ENCODE peak calls at places on chromosomes 1 and 21, in ten cellular contexts. P is fibroblast of lung; B is heart left ventricle; M is right cardiac atrium; R is T follicular helper cell; Q is M059J; S is activated naive CD8-positive, alpha-beta T cell treated with anti-CD3 and anti-CD28 coated beads, Interleukin-2, amount 50 U/mL, for 24 hours; I is NCI-H446; T is cardiac septum; Y is T-helper 9 cell. K is an unnamed sample.

GRCh38 chr1:92728687-92729086 is 56.2 kb downstream of the EVI5 start:
- DNase-seq in P (no peak), B (no peak), M (no peak), R (no peak), Q (no peak), S (no peak), I (no peak), T (no peak), Y (no peak), K (peak)

GRCh38 chr21:14259669-14260458 is 43.9 kb downstream of the RBM11 start:
- DNase-seq in P (peak), B (no peak), M (no peak), R (no peak), Q (peak), S (no peak), I (peak), T (no peak), Y (no peak), K (peak)

GRCh38 chr1:223299553-223299952 is 64.4 kb downstream of the SUSD4 start:
- DNase-seq in P (no peak), B (no peak), M (no peak), R (no peak), Q (no peak), S (no peak), I (no peak), T (no peak), Y (no peak), K (no peak)

GRCh38 chr1:20931930-20932436 is 144.9 kb upstream of the HP1BP3 start:
- DNase-seq in P (no peak), B (no peak), M (no peak), R (no peak), Q (no peak), S (no peak), I (no peak), T (no peak), Y (no peak), K (no peak)

GRCh38 chr21:30340714-30341573 is 3.5 kb upstream of the KRTAP27-1 start:
- DNase-seq in P (peak), B (no peak), M (no peak), R (peak), Q (peak), S (peak), I (peak), T (no peak), Y (no peak), K (peak)

GRCh38 chr1:210072129-210072528 is 134.1 kb downstream of the SYT14 start:
- DNase-seq in P (peak), B (no peak), M (no peak), R (no peak), Q (peak), S (no peak), I (peak), T (no peak), Y (no peak), K (no peak)

GRCh38 chr1:5108740-5109139 is 454.3 kb downstream of the AJAP1 start:
- DNase-seq in P (no peak), B (no peak), M (no peak), R (no peak), Q (no peak), S (no peak), I (no peak), T (no peak), Y (no peak), K (no peak)

GRCh38 chr1:91764471-91765115 is 121.4 kb downstream of the TGFBR3 start:
- DNase-seq in P (no peak), B (no peak), M (no peak), R (no peak), Q (no peak), S (no peak), I (no peak), T (no peak), Y (no peak), K (no peak)

GRCh38 chr21:41411449-41412089 is 14.5 kb upstream of the MX1 start:
- DNase-seq in P (no peak), B (no peak), M (no peak), R (no peak), Q (peak), S (no peak), I (no peak), T (no peak), Y (no peak), K (peak)

K was measured in mammary epithelial cell.